ENCODE peak calls at places on chromosomes 11 and 22, in five cellular contexts. D, H, F, A and E are unnamed samples.

GRCh38 chr22:36359172-36359973 is 28.4 kb downstream of the MYH9 start:
- DNase-seq in D (no peak), F (no peak), A (no peak), H (no peak), E (no peak)

GRCh38 chr22:39215430-39216142 is 29.2 kb downstream of the PDGFB start:
- DNase-seq in D (no peak), A (no peak), F (no peak), H (peak), E (no peak)

GRCh38 chr11:18492888-18493287 is 33.9 kb downstream of the TSG101 start:
- DNase-seq in D (no peak), F (no peak), H (no peak), A (no peak), E (no peak)

GRCh38 chr11:134033696-134034491 is 35.0 kb upstream of the JAM3 start:
- DNase-seq in F (peak), D (peak), A (peak), H (peak), E (peak)

GRCh38 chr11:31757245-31757835 is 53.8 kb downstream of the PAX6 start:
- DNase-seq in D (no peak), F (no peak), H (no peak), A (no peak), E (no peak)

GRCh38 chr11:76835928-76836612 is 24.6 kb upstream of the ACER3 start:
- DNase-seq in H (no peak), A (peak), D (no peak), F (no peak), E (no peak)

GRCh38 chr22:19220867-19221266 is 42.3 kb upstream of the SLC25A1 start:
- DNase-seq in H (no peak), A (no peak), F (no peak), D (no peak), E (no peak)

GRCh38 chr22:39152511-39153219 is at the start of gene CBX7:
- DNase-seq in F (peak), H (peak), A (peak), D (peak), E (peak)

GRCh38 chr11:76049506-76049905 is 156.8 kb downstream of the WNT11 start:
- DNase-seq in A (no peak), D (no peak), H (no peak), F (no peak), E (no peak)

GRCh38 chr11:72274435-72274834 is 30.5 kb upstream of the PHOX2A start:
- DNase-seq in F (no peak), H (no peak), D (no peak), A (peak), E (no peak)

GRCh38 chr11:113385749-113386148 is 1.8 kb upstream of the ANKK1 start:
- DNase-seq in D (no peak), H (no peak), A (no peak), F (no peak), E (no peak)

GRCh38 chr22:37274380-37274862 is 7.9 kb upstream of the CYTH4 start:
- DNase-seq in D (no peak), F (no peak), H (no peak), A (no peak), E (no peak)

GRCh38 chr11:32960553-32961164 is 55.0 kb upstream of the DEPDC7 start:
- DNase-seq in F (peak), A (peak), D (peak), H (peak), E (no peak)

GRCh38 chr11:34358258-34358665 is 452 bp upstream of the ABTB2 start:
- DNase-seq in D (peak), H (peak), F (no peak), A (peak), E (no peak)

GRCh38 chr22:42696331-42696967 is 24.2 kb downstream of the A4GALT start:
- DNase-seq in D (no peak), A (no peak), H (no peak), F (no peak), E (no peak)

GRCh38 chr11:46309669-46310288 is 32.3 kb downstream of the CREB3L1 start:
- DNase-seq in F (no peak), A (no peak), H (peak), D (no peak), E (peak)

GRCh38 chr11:20238712-20239111 is 78.4 kb upstream of the DBX1 start:
- DNase-seq in F (no peak), H (no peak), D (no peak), A (no peak), E (no peak)

GRCh38 chr22:37552560-37553163 is 7.6 kb upstream of the CDC42EP1 start:
- DNase-seq in F (no peak), D (peak), H (no peak), A (peak), E (no peak)

GRCh38 chr22:29226246-29226981 is 20.7 kb downstream of the EMID1 start:
- DNase-seq in A (no peak), H (no peak), F (no peak), D (no peak), E (no peak)

GRCh38 chr11:123551085-123551484 is 103.3 kb downstream of the SCN3B start:
- DNase-seq in A (no peak), F (no peak), H (no peak), D (no peak), E (no peak)

GRCh38 chr11:133830931-133831907 is 14.1 kb downstream of the SPATA19 start:
- DNase-seq in D (no peak), H (no peak), A (no peak), F (no peak), E (no peak)

GRCh38 chr11:15690326-15690725 is 575.6 kb downstream of the INSC start:
- DNase-seq in F (no peak), D (no peak), A (no peak), H (no peak), E (no peak)

GRCh38 chr11:85759915-85760314 is 51.0 kb downstream of the SYTL2 start:
- DNase-seq in F (no peak), H (peak), A (peak), D (no peak), E (no peak)

GRCh38 chr22:31969789-31970489 is 25.6 kb downstream of the YWHAH start:
- DNase-seq in H (peak), D (peak), F (peak), A (peak), E (peak)

GRCh38 chr11:12531020-12531419 is 143.2 kb upstream of the TEAD1 start:
- DNase-seq in A (no peak), F (no peak), D (no peak), H (no peak), E (no peak)

GRCh38 chr22:42993651-42994275 is 21.2 kb downstream of the PACSIN2 start:
- DNase-seq in F (no peak), D (no peak), A (peak), H (no peak), E (no peak)

GRCh38 chr11:112748713-112749481 is 212.3 kb upstream of the NCAM1 start:
- DNase-seq in D (no peak), F (no peak), A (no peak), H (no peak), E (no peak)

GRCh38 chr11:848988-849824 is 6.6 kb downstream of the TSPAN4 start:
- DNase-seq in F (peak), D (no peak), A (no peak), H (no peak), E (no peak)

GRCh38 chr11:48169706-48170105 is 46.9 kb upstream of the OR4B1 start:
- DNase-seq in H (no peak), A (peak), D (no peak), F (no peak), E (no peak)

GRCh38 chr11:131668867-131669780 is 298.7 kb downstream of the NTM start:
- DNase-seq in A (peak), D (peak), F (peak), H (peak), E (peak)

GRCh38 chr11:119380160-119380815 is 1.2 kb downstream of the USP2 start:
- DNase-seq in A (no peak), H (no peak), D (no peak), F (no peak), E (no peak)

GRCh38 chr11:74739546-74740270 is 8.5 kb upstream of the CHRDL2 start:
- DNase-seq in D (no peak), H (peak), A (peak), F (peak), E (peak)

GRCh38 chr11:66727883-66728759 is 895 bp downstream of the SPTBN2 start:
- DNase-seq in A (no peak), H (no peak), D (no peak), F (no peak), E (no peak)

GRCh38 chr11:12552677-12553076 is 121.5 kb upstream of the TEAD1 start:
- DNase-seq in H (no peak), D (no peak), A (peak), F (no peak), E (no peak)

GRCh38 chr11:57496109-57496820 is 19.2 kb downstream of the SLC43A1 start:
- DNase-seq in A (no peak), D (no peak), H (no peak), F (no peak), E (no peak)

GRCh38 chr22:17733484-17733883 is 40.8 kb downstream of the BID start:
- DNase-seq in F (no peak), D (no peak), H (no peak), A (peak), E (no peak)

GRCh38 chr22:23499845-23500500 is 80.1 kb downstream of the IGLL1 start:
- DNase-seq in A (no peak), H (no peak), D (no peak), F (no peak), E (no peak)

GRCh38 chr11:117239295-117239694 is 6.8 kb downstream of the RNF214 start:
- DNase-seq in H (no peak), A (peak), D (no peak), F (no peak), E (no peak)

GRCh38 chr11:117232022-117232878 is at the start of the genes PCSK7 and RNF214:
- DNase-seq in D (peak), F (peak), H (no peak), A (peak), E (peak)

GRCh38 chr11:117232911-117233409 is 489 bp downstream of the RNF214 start:
- DNase-seq in A (no peak), D (no peak), H (no peak), F (no peak), E (no peak)

DNA sequence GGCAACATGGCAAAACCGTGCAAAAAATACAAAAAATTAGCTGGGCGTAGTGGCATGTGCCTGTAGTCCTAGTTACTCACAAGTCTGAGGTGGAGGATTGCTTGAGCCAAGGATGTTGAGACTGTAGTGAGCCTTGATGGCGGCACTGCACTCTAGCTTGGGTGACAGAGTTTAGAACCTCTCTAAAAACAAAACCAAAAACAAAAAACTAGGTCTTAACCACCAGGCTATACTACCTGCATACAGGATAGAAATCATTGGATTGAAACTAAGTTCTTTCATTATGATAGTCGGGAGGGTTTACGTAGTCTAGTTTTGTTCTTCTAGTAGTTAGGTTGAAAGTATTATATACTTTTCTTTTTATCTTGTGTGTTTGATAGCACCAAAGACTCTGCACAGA is 5.8 kb downstream of the RNF214 start:
- DNase-seq in A (no peak), D (no peak), F (no peak), H (no peak), E (no peak)
- H2AFZ ChIP-seq in A (no peak), D (no peak), F (no peak), H (no peak), E (no peak)

DNA sequence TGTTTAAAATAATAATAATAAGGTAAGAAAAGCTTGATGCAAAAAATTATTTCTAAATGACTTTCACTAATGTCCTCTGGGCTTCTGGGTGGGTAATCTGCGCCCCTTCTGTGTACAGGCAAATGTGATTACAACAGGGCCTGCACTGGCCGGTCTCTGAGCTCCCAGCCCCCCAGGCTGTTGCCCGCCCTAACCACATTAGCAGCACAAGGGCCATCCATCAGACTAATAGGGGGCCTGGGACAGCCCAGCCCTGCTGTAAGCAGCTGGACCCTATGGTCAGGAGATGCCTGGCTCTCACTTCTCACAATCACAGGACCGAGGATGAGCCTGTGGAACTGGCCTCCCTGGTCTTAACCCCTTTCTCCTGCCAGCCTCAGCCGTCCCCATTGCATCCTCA is 388.4 kb downstream of the BUD13 start:
- DNase-seq in A (no peak), H (no peak), D (no peak), F (no peak), E (no peak)
- H3K9ac ChIP-seq in A (no peak), H (no peak), D (no peak), F (no peak), E (no peak)

DNA sequence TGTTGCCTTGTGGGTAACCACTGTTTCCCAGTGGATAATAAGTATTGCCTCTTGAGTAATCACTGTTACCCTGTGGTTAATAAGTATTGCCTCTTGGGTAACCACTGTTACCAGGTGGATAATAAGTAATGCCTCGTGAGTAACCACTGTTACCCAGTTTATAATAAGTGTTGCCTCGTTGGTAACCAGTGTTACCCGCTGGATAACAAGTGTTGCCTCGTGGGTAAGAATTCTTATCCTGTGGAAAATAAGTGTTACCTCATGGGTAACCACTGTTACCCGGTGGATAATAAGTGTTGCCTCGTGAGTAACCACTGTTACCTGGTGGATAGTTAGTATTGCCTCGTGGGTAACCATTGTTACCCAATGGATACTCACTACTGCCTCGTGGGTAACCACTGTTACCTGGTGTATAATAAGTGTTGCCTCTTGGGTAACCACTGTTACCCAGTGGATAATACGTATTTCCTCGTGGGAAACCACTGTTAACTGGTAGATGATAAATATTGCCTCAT is 24.1 kb upstream of the NXPE4 start:
- DNase-seq in D (no peak), H (no peak), F (no peak), A (no peak), E (no peak)
- H2AFZ ChIP-seq in D (no peak), H (no peak), F (no peak), A (no peak), E (no peak)

GRCh38 chr22:50445071-50445879 is 29.6 kb downstream of the SBF1 start:
- DNase-seq in D (no peak), F (no peak), A (no peak), H (no peak), E (peak)
- H3K9ac ChIP-seq in D (no peak), F (no peak), A (no peak), H (no peak), E (no peak)